ENCODE peak calls at places on chromosome X, in eight cellular contexts. One of them, this sample, is unnamed.

GRCh38 chrX:30653415-30654131 is at the start of gene GK:
- DNase-seq in Peyer's patch: peak
- DNase-seq in HTR-8/SVneo: no peak
- DNase-seq in NCI-H1436: no peak
- DNase-seq in A549: no peak
- DNase-seq in PC-3: peak
- DNase-seq in ecto neural progenitor cell: peak
- DNase-seq in neuronal stem cell: peak
- DNase-seq in this sample: no peak

GRCh38 chrX:26918633-26919032 is 544.5 kb downstream of the PPP4R3C start:
- DNase-seq in Peyer's patch: no peak
- DNase-seq in HTR-8/SVneo: no peak
- DNase-seq in NCI-H1436: no peak
- DNase-seq in A549: no peak
- DNase-seq in PC-3: peak
- DNase-seq in ecto neural progenitor cell: no peak
- DNase-seq in neuronal stem cell: peak
- DNase-seq in this sample: no peak

GRCh38 chrX:43618376-43619205 is 37.5 kb upstream of the MAOA start:
- DNase-seq in Peyer's patch: no peak
- DNase-seq in HTR-8/SVneo: no peak
- DNase-seq in NCI-H1436: no peak
- DNase-seq in A549: no peak
- DNase-seq in PC-3: no peak
- DNase-seq in ecto neural progenitor cell: no peak
- DNase-seq in neuronal stem cell: peak
- DNase-seq in this sample: no peak

GRCh38 chrX:13250831-13251612 is 68.8 kb downstream of the ATXN3L start:
- DNase-seq in Peyer's patch: no peak
- DNase-seq in HTR-8/SVneo: no peak
- DNase-seq in NCI-H1436: no peak
- DNase-seq in A549: no peak
- DNase-seq in PC-3: no peak
- DNase-seq in ecto neural progenitor cell: no peak
- DNase-seq in neuronal stem cell: no peak
- DNase-seq in this sample: peak

GRCh38 chrX:13489451-13489850 is 80.0 kb upstream of the EGFL6 start:
- DNase-seq in Peyer's patch: no peak
- DNase-seq in HTR-8/SVneo: no peak
- DNase-seq in NCI-H1436: no peak
- DNase-seq in A549: no peak
- DNase-seq in PC-3: peak
- DNase-seq in ecto neural progenitor cell: no peak
- DNase-seq in neuronal stem cell: no peak
- DNase-seq in this sample: no peak

GRCh38 chrX:130139474-130140201 is 26.0 kb downstream of the AIFM1 start:
- DNase-seq in Peyer's patch: no peak
- DNase-seq in HTR-8/SVneo: no peak
- DNase-seq in NCI-H1436: no peak
- DNase-seq in A549: no peak
- DNase-seq in PC-3: no peak
- DNase-seq in ecto neural progenitor cell: no peak
- DNase-seq in neuronal stem cell: no peak
- DNase-seq in this sample: no peak

GRCh38 chrX:50941638-50942037 is 31.1 kb downstream of the BMP15 start:
- DNase-seq in Peyer's patch: no peak
- DNase-seq in HTR-8/SVneo: no peak
- DNase-seq in NCI-H1436: no peak
- DNase-seq in A549: no peak
- DNase-seq in PC-3: peak
- DNase-seq in ecto neural progenitor cell: peak
- DNase-seq in neuronal stem cell: no peak
- DNase-seq in this sample: no peak

GRCh38 chrX:54181196-54181953 is 1.7 kb downstream of the FAM120C start:
- DNase-seq in Peyer's patch: no peak
- DNase-seq in HTR-8/SVneo: no peak
- DNase-seq in NCI-H1436: no peak
- DNase-seq in A549: no peak
- DNase-seq in PC-3: peak
- DNase-seq in ecto neural progenitor cell: no peak
- DNase-seq in neuronal stem cell: no peak
- DNase-seq in this sample: no peak

GRCh38 chrX:17608898-17609297 is 128.4 kb upstream of the SCML1 start:
- DNase-seq in Peyer's patch: no peak
- DNase-seq in HTR-8/SVneo: no peak
- DNase-seq in NCI-H1436: no peak
- DNase-seq in A549: no peak
- DNase-seq in PC-3: peak
- DNase-seq in ecto neural progenitor cell: no peak
- DNase-seq in neuronal stem cell: no peak
- DNase-seq in this sample: no peak

This sample was measured in amniotic stem cell.